ENCODE peak calls at places on chromosomes 13 and 19, in four cellular contexts. N is AG10803, O is transverse colon, D is left lung. B is an unnamed sample.

GRCh38 chr19:3433313-3433712 is 47.0 kb downstream of the SMIM24 start:
- DNase-seq in D (no peak), N (no peak), O (no peak), B (no peak)

GRCh38 chr19:33407716-33408115 is 34.2 kb downstream of the CEBPG start:
- DNase-seq in D (no peak), O (no peak), N (no peak), B (no peak)

GRCh38 chr13:100989424-100989823 is 314.8 kb upstream of the TMTC4 start:
- DNase-seq in N (no peak), O (no peak), D (no peak), B (no peak)

GRCh38 chr13:44273991-44274810 is 99.4 kb upstream of the SERP2 start:
- DNase-seq in O (no peak), N (peak; percentile 55), D (no peak), B (peak; percentile 65)

GRCh38 chr19:46976845-46977320 is 42.8 kb upstream of the NPAS1 start:
- DNase-seq in O (no peak), D (peak; percentile 56), N (peak; percentile 93), B (peak; percentile 65)

GRCh38 chr13:113453962-113454361 is 674 bp upstream of the ADPRHL1 start:
- DNase-seq in D (no peak), O (no peak), N (peak; percentile 87), B (peak; percentile 29)

GRCh38 chr13:74061939-74062595 is 72.1 kb downstream of the KLF12 start:
- DNase-seq in O (no peak), N (peak; percentile 74), D (no peak), B (peak; percentile 89)

GRCh38 chr13:35793823-35794222 is 317.3 kb upstream of the MAB21L1 start:
- DNase-seq in D (no peak), O (no peak), N (peak; percentile 69), B (no peak)

GRCh38 chr19:2711175-2711936 is 8.9 kb upstream of the GNG7 start:
- DNase-seq in N (peak; percentile 13), O (no peak), D (no peak), B (peak; percentile 66)

GRCh38 chr19:29583196-29584006 is 22.7 kb upstream of the POP4 start:
- DNase-seq in O (no peak), N (peak; percentile 13), D (no peak), B (peak; percentile 24)

GRCh38 chr19:41597600-41598041 is 21.7 kb downstream of the CEACAM21 start:
- DNase-seq in D (peak; percentile 59), N (peak; percentile 63), O (peak; percentile 70), B (peak; percentile 80)

GRCh38 chr19:6062274-6062673 is 48.0 kb downstream of the RFX2 start:
- DNase-seq in N (peak; percentile 35), D (peak; percentile 79), O (peak; percentile 57), B (no peak)

GRCh38 chr13:42495256-42495655 is 78.7 kb upstream of the TNFSF11 start:
- DNase-seq in N (no peak), D (no peak), O (no peak), B (peak; percentile 43)

GRCh38 chr19:277581-278165 is 13.5 kb downstream of the PLPP2 start:
- DNase-seq in D (no peak), N (no peak), O (no peak), B (peak; percentile 65)

GRCh38 chr13:99196466-99197256 is 4.0 kb upstream of the UBAC2 start:
- DNase-seq in N (no peak), O (no peak), D (no peak), B (peak; percentile 30)

GRCh38 chr13:75263741-75264407 is 218.1 kb downstream of the TBC1D4 start:
- DNase-seq in N (peak; percentile 61), D (no peak), O (no peak), B (peak; percentile 27)

GRCh38 chr19:45117666-45118065 is 24.7 kb downstream of the PPP1R37 start:
- DNase-seq in N (no peak), O (no peak), D (no peak), B (no peak)

GRCh38 chr19:17074628-17075034 is 621 bp downstream of the HAUS8 start:
- DNase-seq in O (no peak), D (no peak), N (no peak), B (no peak)

DNA sequence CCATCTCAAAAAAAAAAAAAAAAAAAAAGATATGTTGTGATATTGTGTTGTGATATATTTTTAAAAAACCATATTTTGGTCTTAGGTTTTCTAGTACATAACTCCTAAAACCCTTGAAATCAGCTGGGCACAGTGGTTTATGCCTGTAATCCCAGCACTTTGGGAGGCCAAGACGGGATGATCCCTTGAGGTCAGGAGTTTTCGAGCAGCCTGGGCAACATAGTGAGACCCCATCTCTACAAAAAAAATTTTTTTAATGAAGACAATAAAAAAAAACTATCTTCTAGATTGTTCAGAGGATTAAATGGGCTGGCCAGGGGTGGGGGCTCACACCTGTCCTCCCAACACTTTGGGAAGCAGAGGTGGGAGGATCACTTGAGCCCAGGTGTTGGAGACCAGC is 1.3 kb upstream of the DCAF15 start:
- DNase-seq in O (no peak), N (no peak), D (no peak), B (no peak)
- H3K4me3 ChIP-seq in O (no peak overlapping the region), N (no peak overlapping the region), D (no peak overlapping the region), B (no peak overlapping the region)

GRCh38 chr19:54136864-54137113 is 773 bp upstream of the CNOT3 start:
- DNase-seq in N (no peak), D (no peak), O (no peak), B (no peak)

GRCh38 chr19:54136086-54136863 is 1.3 kb upstream of the CNOT3 start:
- DNase-seq in N (peak; percentile 27), O (no peak), D (no peak), B (no peak)

GRCh38 chr19:54137114-54137912 is at the start of gene CNOT3:
- DNase-seq in D (peak; percentile 100), O (peak; percentile 99), N (peak; percentile 100), B (peak; percentile 100)

GRCh38 chr19:54138777-54139256 is 1.3 kb downstream of the CNOT3 start:
- DNase-seq in O (no peak), D (no peak), N (no peak), B (no peak)

DNA sequence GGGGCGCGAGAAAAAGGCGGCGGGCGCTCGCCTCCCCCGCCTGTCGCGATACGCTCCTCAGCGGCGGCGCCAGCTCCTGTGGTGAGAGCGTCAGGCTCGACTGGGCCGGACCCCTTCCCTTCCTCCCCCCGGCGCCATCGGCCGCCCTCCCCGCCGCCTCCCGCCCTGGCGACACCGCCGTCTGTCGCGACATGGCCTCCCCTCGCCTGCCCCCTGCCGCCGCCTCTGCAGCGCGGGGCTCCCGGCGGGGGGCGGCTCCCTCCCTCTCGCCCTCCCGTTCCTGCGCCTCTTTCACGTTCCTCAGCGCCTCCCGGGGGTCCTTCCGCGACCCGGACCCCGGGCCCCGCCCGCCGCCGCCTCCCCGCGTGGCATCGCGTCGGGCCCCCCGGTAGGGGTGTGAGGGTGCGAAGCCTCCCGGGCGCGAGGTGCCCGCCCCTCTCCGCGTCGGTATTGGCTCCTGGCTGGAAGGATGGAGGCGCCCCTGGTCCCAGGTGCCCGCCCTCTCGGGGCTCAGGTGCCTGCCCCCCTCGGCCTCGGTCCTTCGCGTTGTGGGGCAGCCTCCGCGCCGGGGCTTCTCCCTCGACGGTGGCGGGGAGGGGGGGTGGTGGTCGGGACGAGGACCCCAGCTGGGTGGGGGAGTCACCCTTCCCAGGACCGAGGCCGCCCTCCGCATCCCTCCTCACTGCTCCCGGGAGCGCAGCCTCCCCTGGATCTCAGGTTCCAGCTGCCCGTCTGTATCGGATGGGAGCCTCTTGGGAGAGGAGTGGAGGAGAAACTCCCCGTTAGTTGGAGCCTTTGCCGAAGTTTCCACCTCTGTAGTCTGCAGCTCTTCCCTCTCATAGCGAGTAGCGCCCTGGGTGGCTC is 583 bp downstream of the CNOT3 start:
- DNase-seq in D (peak; percentile 46), N (no peak), O (peak; percentile 43), B (no peak)
- TF ChIP-seq CTCF in D (no peak), N (no peak), O (no peak), B (no peak)

DNA sequence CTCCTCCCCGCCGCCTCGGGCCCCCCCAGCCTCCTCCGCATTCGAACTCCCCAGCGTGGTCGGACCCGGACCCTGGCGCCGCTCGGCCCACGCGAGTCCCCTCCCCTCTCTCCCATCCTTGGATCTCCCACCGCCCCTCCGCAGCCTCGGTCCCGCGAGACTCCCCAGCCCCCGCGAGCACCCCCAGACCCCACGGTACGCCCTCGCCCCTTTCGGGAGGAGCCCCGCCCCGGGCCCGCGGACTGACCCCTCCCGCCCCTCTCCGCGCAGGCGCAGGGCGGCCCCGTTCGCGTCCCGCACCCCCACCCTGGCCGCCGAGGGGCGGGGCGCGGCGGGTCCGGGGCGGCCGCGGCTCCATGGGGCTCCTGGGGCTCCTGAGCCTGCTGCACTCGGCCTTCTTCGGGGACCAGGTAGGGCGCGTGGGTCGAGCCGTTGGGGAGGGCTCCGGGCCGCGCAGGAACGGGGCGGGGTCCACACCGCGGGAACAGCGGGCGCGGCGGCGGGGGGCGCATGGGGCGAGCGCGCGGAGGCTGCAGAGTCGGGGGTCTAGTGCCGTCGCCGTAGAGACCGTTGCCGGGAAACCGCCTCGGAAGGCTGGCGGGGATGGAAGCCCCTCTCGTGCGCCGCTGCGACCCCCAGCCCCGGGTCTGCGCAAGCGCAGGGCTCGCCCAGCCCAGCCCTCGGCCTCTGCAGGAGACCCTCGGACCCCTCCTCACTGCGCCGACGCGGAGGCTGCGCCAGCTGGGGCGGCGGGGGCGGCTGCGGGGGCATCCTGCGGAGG is 3.8 kb upstream of the APC2 start:
- DNase-seq in D (no peak), O (no peak), N (no peak), B (no peak)
- H3K4me3 ChIP-seq in D (peak overlapping the region; percentile 43), O (peak overlapping the region; percentile 26), N (peak overlapping the region; percentile 43), B (peak overlapping the region; percentile 22)

GRCh38 chr13:27128825-27129627 is 42.6 kb downstream of the USP12 start:
- DNase-seq in N (no peak), O (no peak), D (no peak), B (no peak)

GRCh38 chr13:27122036-27122435 is 49.6 kb downstream of the USP12 start:
- DNase-seq in D (no peak), N (no peak), O (no peak), B (no peak)

GRCh38 chr13:27126877-27127276 is 44.7 kb downstream of the USP12 start:
- DNase-seq in O (no peak), N (no peak), D (no peak), B (no peak)

GRCh38 chr13:27124571-27124970 is 47.0 kb downstream of the USP12 start:
- DNase-seq in O (no peak), D (no peak), N (no peak), B (no peak)

GRCh38 chr13:27125357-27126282 is 46.0 kb downstream of the USP12 start:
- DNase-seq in D (no peak), O (no peak), N (no peak), B (peak; percentile 60)
- TF ChIP-seq CTCF in D (no peak), O (no peak), N (no peak), B (no peak)

DNA sequence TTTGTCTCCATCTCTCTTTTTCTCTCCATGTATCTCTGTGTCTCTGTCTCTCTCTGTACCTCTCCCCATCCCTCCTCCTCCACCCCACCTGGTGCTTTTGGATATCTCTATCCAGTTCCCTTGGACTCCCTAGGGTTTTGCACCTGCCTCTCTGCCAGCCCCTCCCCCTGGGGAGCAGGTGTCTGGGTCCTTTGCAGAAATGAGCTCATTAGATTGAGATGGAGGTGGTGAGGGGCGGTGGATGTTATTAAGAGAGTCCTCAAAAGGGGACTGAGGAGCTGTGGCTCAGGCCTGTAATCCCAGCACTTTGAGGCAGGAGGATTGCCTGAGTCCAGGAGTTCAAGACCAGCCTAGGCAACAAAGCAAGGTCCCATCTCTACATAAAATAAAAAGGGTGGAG is 2.1 kb downstream of the KCNN4 start:
- DNase-seq in D (no peak), O (no peak), N (no peak), B (no peak)
- H3K4me3 ChIP-seq in D (peak overlapping the region; percentile 31), O (no peak overlapping the region), N (no peak overlapping the region), B (no peak overlapping the region)